ENCODE peak calls at places on chromosomes 4 and X, in nine cellular contexts. Z is anterior cingulate cortex; B is activated effector memory CD4-positive, alpha-beta T cell treated with Interleukin-2 at 50 U/mL for 16 hours; I is fibroblast of gingiva; S is lower lobe of right lung; T is stimulated activated CD8-positive, alpha-beta memory T cell treated with anti-CD3 and anti-CD28 coated beads, Interleukin-4, amount 100 ng/mL, for 1 hour; K is mucosa of gallbladder; D is kidney glomerular epithelial cell; M is GM12891. A is an unnamed sample.
A peak's percentile ranks its signal among the peaks of the same experiment; 100 is the strongest.

GRCh38 chrX:37871626-37872302 is 24.4 kb upstream of the DYNLT3 start:
- DNase-seq in Z (no peak), B (no peak), I (peak; percentile 81), S (no peak), T (no peak), K (no peak), D (peak; percentile 77), M (no peak), A (no peak)

GRCh38 chr4:122285285-122285684 is 93.5 kb upstream of the ADAD1 start:
- DNase-seq in Z (no peak), B (no peak), I (no peak), S (no peak), T (no peak), K (no peak), D (no peak), M (no peak), A (no peak)

GRCh38 chrX:13764765-13765164 is 30.2 kb downstream of the OFD1 start:
- DNase-seq in Z (peak; percentile 37), B (no peak), I (no peak), S (no peak), T (no peak), K (no peak), D (no peak), M (no peak), A (no peak)

GRCh38 chr4:71293705-71294104 is 45.1 kb upstream of the SLC4A4 start:
- DNase-seq in Z (no peak), B (no peak), I (no peak), S (no peak), T (no peak), K (no peak), D (peak; percentile 80), M (no peak), A (no peak)

GRCh38 chr4:177558995-177559394 is 116.8 kb upstream of the AGA start:
- DNase-seq in Z (no peak), B (no peak), I (no peak), S (no peak), T (no peak), K (no peak), D (no peak), M (no peak), A (no peak)

GRCh38 chr4:17584502-17585213 is 7.7 kb downstream of the LAP3 start:
- DNase-seq in Z (no peak), B (no peak), I (no peak), S (no peak), T (no peak), K (no peak), D (no peak), M (no peak), A (no peak)

GRCh38 chrX:119399772-119400101 is 601 bp downstream of the SLC25A43 start:
- DNase-seq in Z (no peak), B (no peak), I (peak; percentile 25), S (no peak), T (no peak), K (no peak), D (no peak), M (no peak), A (no peak)

GRCh38 chrX:113192418-113192817 is 351.8 kb upstream of the AMOT start:
- DNase-seq in Z (no peak), B (no peak), I (no peak), S (no peak), T (no peak), K (no peak), D (no peak), M (no peak), A (no peak)

GRCh38 chrX:153649178-153649914 is 2.3 kb downstream of the DUSP9 start:
- DNase-seq in Z (no peak), B (no peak), I (no peak), S (peak; percentile 70), T (peak; percentile 3), K (no peak), D (no peak), M (peak; percentile 66), A (no peak)

GRCh38 chr4:25757452-25757851 is 101.8 kb downstream of the SLC34A2 start:
- DNase-seq in Z (no peak), B (no peak), I (no peak), S (no peak), T (no peak), K (peak; percentile 60), D (no peak), M (no peak), A (no peak)

GRCh38 chr4:132513491-132513890 is 635.6 kb upstream of the PCDH10 start:
- DNase-seq in Z (no peak), B (no peak), I (no peak), S (no peak), T (no peak), K (no peak), D (no peak), M (no peak), A (no peak)

GRCh38 chr4:140019619-140020367 is 134.2 kb downstream of the MAML3 start:
- DNase-seq in Z (no peak), B (no peak), I (no peak), S (no peak), T (no peak), K (peak; percentile 42), D (peak; percentile 26), M (no peak), A (no peak)

GRCh38 chr4:74661427-74662171 is 132.7 kb downstream of the BTC start:
- DNase-seq in Z (no peak), B (no peak), I (peak; percentile 86), S (no peak), T (no peak), K (no peak), D (no peak), M (no peak), A (no peak)

A was measured in NCI-H2081 treated with DMSO at 0.1 percent for 48 hours.